ENCODE peak calls at places on chromosomes 4 and X, in seven cellular contexts. U, J, D, M, P, S and B are unnamed samples.

GRCh38 chrX:30965751-30966150 is 76.7 kb upstream of the TAB3 start:
- DNase-seq in U (no peak), J (no peak), D (no peak), M (no peak), P (no peak), S (no peak), B (no peak)

GRCh38 chr4:67052981-67053380 is 492.3 kb downstream of the CENPC start:
- DNase-seq in U (no peak), J (no peak), D (no peak), M (no peak), P (no peak), S (no peak), B (no peak)

GRCh38 chr4:1091561-1091995 is 21.8 kb downstream of the RNF212 start:
- DNase-seq in U (no peak), J (no peak), D (no peak), M (no peak), P (no peak), S (no peak), B (no peak)

GRCh38 chr4:171812377-171813194 is 618 bp upstream of the GALNTL6 start:
- DNase-seq in U (no peak), J (no peak), D (no peak), M (no peak), P (no peak), S (no peak), B (no peak)

GRCh38 chrX:23902419-23902818 is 5.3 kb downstream of the APOO start:
- DNase-seq in U (peak), J (no peak), D (peak), M (no peak), P (no peak), S (no peak), B (no peak)

GRCh38 chr4:150379454-150379853 is 202.5 kb upstream of the MAB21L2 start:
- DNase-seq in U (no peak), J (no peak), D (peak), M (no peak), P (no peak), S (peak), B (no peak)

GRCh38 chr4:30722092-30722915 is 2.1 kb downstream of the PCDH7 start:
- DNase-seq in U (no peak), J (no peak), D (peak), M (no peak), P (peak), S (no peak), B (no peak)

GRCh38 chr4:184968784-184969201 is 49.5 kb upstream of the HELT start:
- DNase-seq in U (peak), J (no peak), D (no peak), M (peak), P (peak), S (no peak), B (peak)

GRCh38 chr4:153936121-153936520 is 147.2 kb upstream of the SFRP2 start:
- DNase-seq in U (no peak), J (no peak), D (no peak), M (no peak), P (no peak), S (no peak), B (no peak)

GRCh38 chr4:133891001-133891400 is 310.6 kb downstream of the PABPC4L start:
- DNase-seq in U (no peak), J (no peak), D (no peak), M (no peak), P (no peak), S (no peak), B (no peak)

GRCh38 chrX:15579778-15580747 is 20.7 kb downstream of the ACE2 start:
- DNase-seq in U (peak), J (no peak), D (peak), M (peak), P (no peak), S (no peak), B (no peak)

GRCh38 chrX:153381684-153382532 is 19.2 kb downstream of the PNMA6E start:
- DNase-seq in U (peak), J (no peak), D (peak), M (peak), P (no peak), S (peak), B (no peak)

GRCh38 chrX:135425566-135425965 is 3.8 kb downstream of the SMIM10L2A start:
- DNase-seq in U (no peak), J (no peak), D (no peak), M (no peak), P (no peak), S (no peak), B (no peak)

GRCh38 chr4:168765726-168766125 is 244.3 kb downstream of the CBR4 start:
- DNase-seq in U (no peak), J (no peak), D (peak), M (no peak), P (peak), S (peak), B (peak)

GRCh38 chr4:148376151-148376550 is 66.1 kb downstream of the NR3C2 start:
- DNase-seq in U (peak), J (peak), D (peak), M (peak), P (peak), S (peak), B (peak)

GRCh38 chr4:21554036-21554435 is 394.5 kb downstream of the KCNIP4 start:
- DNase-seq in U (no peak), J (no peak), D (no peak), M (no peak), P (no peak), S (no peak), B (no peak)

GRCh38 chr4:54971474-54971950 is 153.9 kb downstream of the KDR start:
- DNase-seq in U (peak), J (no peak), D (peak), M (no peak), P (peak), S (peak), B (no peak)

GRCh38 chrX:123455693-123456092 is 271.6 kb downstream of the GRIA3 start:
- DNase-seq in U (no peak), J (no peak), D (no peak), M (no peak), P (no peak), S (no peak), B (no peak)

GRCh38 chr4:184450045-184450444 is 24.3 kb downstream of the IRF2 start:
- DNase-seq in U (peak), J (no peak), D (peak), M (no peak), P (no peak), S (peak), B (no peak)

GRCh38 chrX:133608406-133608805 is 193.1 kb upstream of the GPC4 start:
- DNase-seq in U (peak), J (no peak), D (no peak), M (no peak), P (no peak), S (peak), B (no peak)

GRCh38 chr4:139817657-139818452 is 152.2 kb downstream of the MGST2 start:
- DNase-seq in U (no peak), J (no peak), D (no peak), M (no peak), P (no peak), S (no peak), B (no peak)

GRCh38 chrX:136646602-136647239 is 1.2 kb upstream of the CD40LG start:
- DNase-seq in U (no peak), J (peak), D (no peak), M (no peak), P (no peak), S (no peak), B (no peak)

GRCh38 chrX:66203114-66203513 is 39.1 kb downstream of the HEPH start:
- DNase-seq in U (no peak), J (no peak), D (no peak), M (no peak), P (peak), S (no peak), B (no peak)

GRCh38 chrX:134572816-134573682 is 85.2 kb downstream of the PLAC1 start:
- DNase-seq in U (no peak), J (no peak), D (no peak), M (no peak), P (no peak), S (no peak), B (no peak)

GRCh38 chrX:56978172-56978571 is 17.2 kb downstream of the SPIN3 start:
- DNase-seq in U (peak), J (no peak), D (peak), M (peak), P (peak), S (peak), B (peak)

GRCh38 chr4:7911044-7911578 is 28.6 kb downstream of the AFAP1 start:
- DNase-seq in U (no peak), J (no peak), D (no peak), M (peak), P (no peak), S (peak), B (no peak)

GRCh38 chrX:68671221-68671620 is 23.8 kb downstream of the STARD8 start:
- DNase-seq in U (no peak), J (no peak), D (peak), M (no peak), P (no peak), S (no peak), B (no peak)

GRCh38 chr4:11451720-11452119 is 23.0 kb upstream of the HS3ST1 start:
- DNase-seq in U (peak), J (no peak), D (no peak), M (no peak), P (no peak), S (no peak), B (no peak)

GRCh38 chr4:112418092-112418491 is 97.9 kb downstream of the NEUROG2 start:
- DNase-seq in U (no peak), J (no peak), D (no peak), M (no peak), P (no peak), S (no peak), B (no peak)

GRCh38 chr4:150323551-150324325 is 245.5 kb downstream of the DCLK2 start:
- DNase-seq in U (no peak), J (no peak), D (no peak), M (no peak), P (no peak), S (peak), B (no peak)

GRCh38 chr4:140426610-140427103 is 791 bp downstream of the CLGN start:
- DNase-seq in U (no peak), J (no peak), D (no peak), M (no peak), P (no peak), S (no peak), B (no peak)